ENCODE peak calls at places on chromosome 5, in six cellular contexts. One of them, this sample, is unnamed.

GRCh38 chr5:160175438-160176218 is 53.7 kb upstream of the FABP6 start:
- DNase-seq in DMS 273 treated with DMSO at 0.1 percent for 48 hours: peak
- DNase-seq in CD4-positive, CD25-positive, alpha-beta regulatory T cell: no peak
- DNase-seq in activated naive CD8-positive, alpha-beta T cell treated with anti-CD3 and anti-CD28 coated beads, Interleukin-2, amount 50 U/mL, for 24 hours: no peak
- DNase-seq in AML-193: no peak
- DNase-seq in stimulated activated CD8-positive, alpha-beta memory T cell treated with anti-CD3 and anti-CD28 coated beads, Interleukin-4, amount 100 ng/mL, for 48 hours: no peak
- DNase-seq in this sample: no peak

GRCh38 chr5:146089287-146089686 is 16.1 kb downstream of the PLAC8L1 start:
- DNase-seq in activated naive CD8-positive, alpha-beta T cell treated with anti-CD3 and anti-CD28 coated beads, Interleukin-2, amount 50 U/mL, for 24 hours: no peak
- DNase-seq in stimulated activated CD8-positive, alpha-beta memory T cell treated with anti-CD3 and anti-CD28 coated beads, Interleukin-4, amount 100 ng/mL, for 48 hours: no peak
- DNase-seq in AML-193: no peak
- DNase-seq in CD4-positive, CD25-positive, alpha-beta regulatory T cell: no peak
- DNase-seq in DMS 273 treated with DMSO at 0.1 percent for 48 hours: no peak
- DNase-seq in this sample: no peak

GRCh38 chr5:83029912-83030311 is 47.3 kb downstream of the TMEM167A start:
- DNase-seq in AML-193: no peak
- DNase-seq in DMS 273 treated with DMSO at 0.1 percent for 48 hours: no peak
- DNase-seq in CD4-positive, CD25-positive, alpha-beta regulatory T cell: no peak
- DNase-seq in stimulated activated CD8-positive, alpha-beta memory T cell treated with anti-CD3 and anti-CD28 coated beads, Interleukin-4, amount 100 ng/mL, for 48 hours: no peak
- DNase-seq in activated naive CD8-positive, alpha-beta T cell treated with anti-CD3 and anti-CD28 coated beads, Interleukin-2, amount 50 U/mL, for 24 hours: no peak
- DNase-seq in this sample: no peak

GRCh38 chr5:80711938-80712337 is 57.2 kb upstream of the DHFR start:
- DNase-seq in CD4-positive, CD25-positive, alpha-beta regulatory T cell: no peak
- DNase-seq in AML-193: no peak
- DNase-seq in activated naive CD8-positive, alpha-beta T cell treated with anti-CD3 and anti-CD28 coated beads, Interleukin-2, amount 50 U/mL, for 24 hours: peak
- DNase-seq in DMS 273 treated with DMSO at 0.1 percent for 48 hours: peak
- DNase-seq in stimulated activated CD8-positive, alpha-beta memory T cell treated with anti-CD3 and anti-CD28 coated beads, Interleukin-4, amount 100 ng/mL, for 48 hours: no peak
- DNase-seq in this sample: no peak

GRCh38 chr5:75510836-75511434 is 494 bp downstream of the CERT1 start:
- DNase-seq in DMS 273 treated with DMSO at 0.1 percent for 48 hours: no peak
- DNase-seq in CD4-positive, CD25-positive, alpha-beta regulatory T cell: peak
- DNase-seq in activated naive CD8-positive, alpha-beta T cell treated with anti-CD3 and anti-CD28 coated beads, Interleukin-2, amount 50 U/mL, for 24 hours: peak
- DNase-seq in stimulated activated CD8-positive, alpha-beta memory T cell treated with anti-CD3 and anti-CD28 coated beads, Interleukin-4, amount 100 ng/mL, for 48 hours: peak
- DNase-seq in AML-193: no peak
- DNase-seq in this sample: peak

GRCh38 chr5:131630208-131630962 is 4.6 kb downstream of the RAPGEF6 start:
- DNase-seq in AML-193: no peak
- DNase-seq in DMS 273 treated with DMSO at 0.1 percent for 48 hours: peak
- DNase-seq in stimulated activated CD8-positive, alpha-beta memory T cell treated with anti-CD3 and anti-CD28 coated beads, Interleukin-4, amount 100 ng/mL, for 48 hours: no peak
- DNase-seq in activated naive CD8-positive, alpha-beta T cell treated with anti-CD3 and anti-CD28 coated beads, Interleukin-2, amount 50 U/mL, for 24 hours: no peak
- DNase-seq in CD4-positive, CD25-positive, alpha-beta regulatory T cell: no peak
- DNase-seq in this sample: no peak

GRCh38 chr5:68343421-68343826 is 127.9 kb downstream of the PIK3R1 start:
- DNase-seq in AML-193: no peak
- DNase-seq in activated naive CD8-positive, alpha-beta T cell treated with anti-CD3 and anti-CD28 coated beads, Interleukin-2, amount 50 U/mL, for 24 hours: peak
- DNase-seq in DMS 273 treated with DMSO at 0.1 percent for 48 hours: no peak
- DNase-seq in stimulated activated CD8-positive, alpha-beta memory T cell treated with anti-CD3 and anti-CD28 coated beads, Interleukin-4, amount 100 ng/mL, for 48 hours: peak
- DNase-seq in CD4-positive, CD25-positive, alpha-beta regulatory T cell: no peak
- DNase-seq in this sample: peak

GRCh38 chr5:56638061-56638621 is 177.2 kb upstream of the MAP3K1 start:
- DNase-seq in DMS 273 treated with DMSO at 0.1 percent for 48 hours: no peak
- DNase-seq in AML-193: no peak
- DNase-seq in activated naive CD8-positive, alpha-beta T cell treated with anti-CD3 and anti-CD28 coated beads, Interleukin-2, amount 50 U/mL, for 24 hours: no peak
- DNase-seq in stimulated activated CD8-positive, alpha-beta memory T cell treated with anti-CD3 and anti-CD28 coated beads, Interleukin-4, amount 100 ng/mL, for 48 hours: no peak
- DNase-seq in CD4-positive, CD25-positive, alpha-beta regulatory T cell: no peak
- DNase-seq in this sample: no peak

GRCh38 chr5:179467441-179467840 is 82.9 kb upstream of the RUFY1 start:
- DNase-seq in DMS 273 treated with DMSO at 0.1 percent for 48 hours: no peak
- DNase-seq in stimulated activated CD8-positive, alpha-beta memory T cell treated with anti-CD3 and anti-CD28 coated beads, Interleukin-4, amount 100 ng/mL, for 48 hours: no peak
- DNase-seq in CD4-positive, CD25-positive, alpha-beta regulatory T cell: no peak
- DNase-seq in activated naive CD8-positive, alpha-beta T cell treated with anti-CD3 and anti-CD28 coated beads, Interleukin-2, amount 50 U/mL, for 24 hours: no peak
- DNase-seq in AML-193: no peak
- DNase-seq in this sample: no peak

GRCh38 chr5:1660037-1660400 is 136.3 kb upstream of the LPCAT1 start:
- DNase-seq in DMS 273 treated with DMSO at 0.1 percent for 48 hours: no peak
- DNase-seq in activated naive CD8-positive, alpha-beta T cell treated with anti-CD3 and anti-CD28 coated beads, Interleukin-2, amount 50 U/mL, for 24 hours: no peak
- DNase-seq in stimulated activated CD8-positive, alpha-beta memory T cell treated with anti-CD3 and anti-CD28 coated beads, Interleukin-4, amount 100 ng/mL, for 48 hours: no peak
- DNase-seq in CD4-positive, CD25-positive, alpha-beta regulatory T cell: no peak
- DNase-seq in AML-193: no peak
- DNase-seq in this sample: no peak

GRCh38 chr5:37836173-37837100 is 3.4 kb downstream of the GDNF start:
- DNase-seq in AML-193: no peak
- DNase-seq in activated naive CD8-positive, alpha-beta T cell treated with anti-CD3 and anti-CD28 coated beads, Interleukin-2, amount 50 U/mL, for 24 hours: no peak
- DNase-seq in CD4-positive, CD25-positive, alpha-beta regulatory T cell: no peak
- DNase-seq in stimulated activated CD8-positive, alpha-beta memory T cell treated with anti-CD3 and anti-CD28 coated beads, Interleukin-4, amount 100 ng/mL, for 48 hours: peak
- DNase-seq in DMS 273 treated with DMSO at 0.1 percent for 48 hours: no peak
- DNase-seq in this sample: no peak

GRCh38 chr5:72474117-72474915 is 32.9 kb downstream of the ZNF366 start:
- DNase-seq in CD4-positive, CD25-positive, alpha-beta regulatory T cell: no peak
- DNase-seq in stimulated activated CD8-positive, alpha-beta memory T cell treated with anti-CD3 and anti-CD28 coated beads, Interleukin-4, amount 100 ng/mL, for 48 hours: no peak
- DNase-seq in activated naive CD8-positive, alpha-beta T cell treated with anti-CD3 and anti-CD28 coated beads, Interleukin-2, amount 50 U/mL, for 24 hours: no peak
- DNase-seq in AML-193: no peak
- DNase-seq in DMS 273 treated with DMSO at 0.1 percent for 48 hours: no peak
- DNase-seq in this sample: no peak

GRCh38 chr5:58149345-58149744 is 310.5 kb downstream of the PLK2 start:
- DNase-seq in AML-193: no peak
- DNase-seq in activated naive CD8-positive, alpha-beta T cell treated with anti-CD3 and anti-CD28 coated beads, Interleukin-2, amount 50 U/mL, for 24 hours: no peak
- DNase-seq in stimulated activated CD8-positive, alpha-beta memory T cell treated with anti-CD3 and anti-CD28 coated beads, Interleukin-4, amount 100 ng/mL, for 48 hours: no peak
- DNase-seq in DMS 273 treated with DMSO at 0.1 percent for 48 hours: no peak
- DNase-seq in CD4-positive, CD25-positive, alpha-beta regulatory T cell: no peak
- DNase-seq in this sample: no peak

GRCh38 chr5:180053061-180053602 is 18.4 kb downstream of the RNF130 start:
- DNase-seq in CD4-positive, CD25-positive, alpha-beta regulatory T cell: no peak
- DNase-seq in stimulated activated CD8-positive, alpha-beta memory T cell treated with anti-CD3 and anti-CD28 coated beads, Interleukin-4, amount 100 ng/mL, for 48 hours: no peak
- DNase-seq in DMS 273 treated with DMSO at 0.1 percent for 48 hours: no peak
- DNase-seq in activated naive CD8-positive, alpha-beta T cell treated with anti-CD3 and anti-CD28 coated beads, Interleukin-2, amount 50 U/mL, for 24 hours: no peak
- DNase-seq in AML-193: no peak
- DNase-seq in this sample: no peak

GRCh38 chr5:75337366-75338021 is 474 bp downstream of the HMGCR start:
- DNase-seq in CD4-positive, CD25-positive, alpha-beta regulatory T cell: peak
- DNase-seq in DMS 273 treated with DMSO at 0.1 percent for 48 hours: no peak
- DNase-seq in activated naive CD8-positive, alpha-beta T cell treated with anti-CD3 and anti-CD28 coated beads, Interleukin-2, amount 50 U/mL, for 24 hours: peak
- DNase-seq in stimulated activated CD8-positive, alpha-beta memory T cell treated with anti-CD3 and anti-CD28 coated beads, Interleukin-4, amount 100 ng/mL, for 48 hours: peak
- DNase-seq in AML-193: no peak
- DNase-seq in this sample: peak

GRCh38 chr5:154087260-154087659 is 48.5 kb downstream of the MFAP3 start:
- DNase-seq in activated naive CD8-positive, alpha-beta T cell treated with anti-CD3 and anti-CD28 coated beads, Interleukin-2, amount 50 U/mL, for 24 hours: no peak
- DNase-seq in stimulated activated CD8-positive, alpha-beta memory T cell treated with anti-CD3 and anti-CD28 coated beads, Interleukin-4, amount 100 ng/mL, for 48 hours: no peak
- DNase-seq in AML-193: no peak
- DNase-seq in DMS 273 treated with DMSO at 0.1 percent for 48 hours: peak
- DNase-seq in CD4-positive, CD25-positive, alpha-beta regulatory T cell: no peak
- DNase-seq in this sample: no peak

GRCh38 chr5:76561959-76562358 is 61.2 kb downstream of the F2RL2 start:
- DNase-seq in stimulated activated CD8-positive, alpha-beta memory T cell treated with anti-CD3 and anti-CD28 coated beads, Interleukin-4, amount 100 ng/mL, for 48 hours: no peak
- DNase-seq in CD4-positive, CD25-positive, alpha-beta regulatory T cell: no peak
- DNase-seq in AML-193: no peak
- DNase-seq in DMS 273 treated with DMSO at 0.1 percent for 48 hours: no peak
- DNase-seq in activated naive CD8-positive, alpha-beta T cell treated with anti-CD3 and anti-CD28 coated beads, Interleukin-2, amount 50 U/mL, for 24 hours: no peak
- DNase-seq in this sample: no peak

GRCh38 chr5:42513246-42513645 is 90.0 kb downstream of the GHR start:
- DNase-seq in CD4-positive, CD25-positive, alpha-beta regulatory T cell: no peak
- DNase-seq in AML-193: no peak
- DNase-seq in DMS 273 treated with DMSO at 0.1 percent for 48 hours: no peak
- DNase-seq in activated naive CD8-positive, alpha-beta T cell treated with anti-CD3 and anti-CD28 coated beads, Interleukin-2, amount 50 U/mL, for 24 hours: no peak
- DNase-seq in stimulated activated CD8-positive, alpha-beta memory T cell treated with anti-CD3 and anti-CD28 coated beads, Interleukin-4, amount 100 ng/mL, for 48 hours: no peak
- DNase-seq in this sample: no peak

GRCh38 chr5:4879693-4880303 is 260.3 kb upstream of the ADAMTS16 start:
- DNase-seq in stimulated activated CD8-positive, alpha-beta memory T cell treated with anti-CD3 and anti-CD28 coated beads, Interleukin-4, amount 100 ng/mL, for 48 hours: peak
- DNase-seq in CD4-positive, CD25-positive, alpha-beta regulatory T cell: no peak
- DNase-seq in AML-193: peak
- DNase-seq in DMS 273 treated with DMSO at 0.1 percent for 48 hours: peak
- DNase-seq in activated naive CD8-positive, alpha-beta T cell treated with anti-CD3 and anti-CD28 coated beads, Interleukin-2, amount 50 U/mL, for 24 hours: peak
- DNase-seq in this sample: peak

GRCh38 chr5:130155395-130155794 is 251.1 kb downstream of the CHSY3 start:
- DNase-seq in activated naive CD8-positive, alpha-beta T cell treated with anti-CD3 and anti-CD28 coated beads, Interleukin-2, amount 50 U/mL, for 24 hours: no peak
- DNase-seq in stimulated activated CD8-positive, alpha-beta memory T cell treated with anti-CD3 and anti-CD28 coated beads, Interleukin-4, amount 100 ng/mL, for 48 hours: no peak
- DNase-seq in CD4-positive, CD25-positive, alpha-beta regulatory T cell: no peak
- DNase-seq in DMS 273 treated with DMSO at 0.1 percent for 48 hours: no peak
- DNase-seq in AML-193: no peak
- DNase-seq in this sample: no peak

GRCh38 chr5:140561753-140562523 is 2.5 kb downstream of the APBB3 start:
- DNase-seq in CD4-positive, CD25-positive, alpha-beta regulatory T cell: no peak
- DNase-seq in activated naive CD8-positive, alpha-beta T cell treated with anti-CD3 and anti-CD28 coated beads, Interleukin-2, amount 50 U/mL, for 24 hours: no peak
- DNase-seq in AML-193: no peak
- DNase-seq in stimulated activated CD8-positive, alpha-beta memory T cell treated with anti-CD3 and anti-CD28 coated beads, Interleukin-4, amount 100 ng/mL, for 48 hours: no peak
- DNase-seq in DMS 273 treated with DMSO at 0.1 percent for 48 hours: peak
- DNase-seq in this sample: no peak

GRCh38 chr5:179330186-179330900 is 14.9 kb downstream of the ADAMTS2 start:
- DNase-seq in CD4-positive, CD25-positive, alpha-beta regulatory T cell: no peak
- DNase-seq in activated naive CD8-positive, alpha-beta T cell treated with anti-CD3 and anti-CD28 coated beads, Interleukin-2, amount 50 U/mL, for 24 hours: no peak
- DNase-seq in DMS 273 treated with DMSO at 0.1 percent for 48 hours: no peak
- DNase-seq in AML-193: no peak
- DNase-seq in stimulated activated CD8-positive, alpha-beta memory T cell treated with anti-CD3 and anti-CD28 coated beads, Interleukin-4, amount 100 ng/mL, for 48 hours: no peak
- DNase-seq in this sample: no peak

GRCh38 chr5:172282277-172283019 is 1.1 kb downstream of the UBTD2 start:
- DNase-seq in AML-193: no peak
- DNase-seq in DMS 273 treated with DMSO at 0.1 percent for 48 hours: no peak
- DNase-seq in CD4-positive, CD25-positive, alpha-beta regulatory T cell: no peak
- DNase-seq in activated naive CD8-positive, alpha-beta T cell treated with anti-CD3 and anti-CD28 coated beads, Interleukin-2, amount 50 U/mL, for 24 hours: no peak
- DNase-seq in stimulated activated CD8-positive, alpha-beta memory T cell treated with anti-CD3 and anti-CD28 coated beads, Interleukin-4, amount 100 ng/mL, for 48 hours: no peak
- DNase-seq in this sample: no peak

GRCh38 chr5:58925627-58926545 is 343.0 kb downstream of the RAB3C start:
- DNase-seq in activated naive CD8-positive, alpha-beta T cell treated with anti-CD3 and anti-CD28 coated beads, Interleukin-2, amount 50 U/mL, for 24 hours: no peak
- DNase-seq in AML-193: no peak
- DNase-seq in DMS 273 treated with DMSO at 0.1 percent for 48 hours: no peak
- DNase-seq in stimulated activated CD8-positive, alpha-beta memory T cell treated with anti-CD3 and anti-CD28 coated beads, Interleukin-4, amount 100 ng/mL, for 48 hours: peak
- DNase-seq in CD4-positive, CD25-positive, alpha-beta regulatory T cell: no peak
- DNase-seq in this sample: no peak

GRCh38 chr5:176438959-176439757 is 9.0 kb upstream of the FAF2 start:
- DNase-seq in AML-193: no peak
- DNase-seq in CD4-positive, CD25-positive, alpha-beta regulatory T cell: no peak
- DNase-seq in stimulated activated CD8-positive, alpha-beta memory T cell treated with anti-CD3 and anti-CD28 coated beads, Interleukin-4, amount 100 ng/mL, for 48 hours: no peak
- DNase-seq in DMS 273 treated with DMSO at 0.1 percent for 48 hours: no peak
- DNase-seq in activated naive CD8-positive, alpha-beta T cell treated with anti-CD3 and anti-CD28 coated beads, Interleukin-2, amount 50 U/mL, for 24 hours: no peak
- DNase-seq in this sample: no peak

GRCh38 chr5:36874465-36874864 is 2.1 kb upstream of the NIPBL start:
- DNase-seq in DMS 273 treated with DMSO at 0.1 percent for 48 hours: no peak
- DNase-seq in AML-193: no peak
- DNase-seq in stimulated activated CD8-positive, alpha-beta memory T cell treated with anti-CD3 and anti-CD28 coated beads, Interleukin-4, amount 100 ng/mL, for 48 hours: no peak
- DNase-seq in activated naive CD8-positive, alpha-beta T cell treated with anti-CD3 and anti-CD28 coated beads, Interleukin-2, amount 50 U/mL, for 24 hours: no peak
- DNase-seq in CD4-positive, CD25-positive, alpha-beta regulatory T cell: no peak
- DNase-seq in this sample: no peak

GRCh38 chr5:173829826-173830225 is 58.3 kb upstream of the CPEB4 start:
- DNase-seq in DMS 273 treated with DMSO at 0.1 percent for 48 hours: no peak
- DNase-seq in stimulated activated CD8-positive, alpha-beta memory T cell treated with anti-CD3 and anti-CD28 coated beads, Interleukin-4, amount 100 ng/mL, for 48 hours: no peak
- DNase-seq in CD4-positive, CD25-positive, alpha-beta regulatory T cell: no peak
- DNase-seq in activated naive CD8-positive, alpha-beta T cell treated with anti-CD3 and anti-CD28 coated beads, Interleukin-2, amount 50 U/mL, for 24 hours: no peak
- DNase-seq in AML-193: no peak
- DNase-seq in this sample: no peak

GRCh38 chr5:36607114-36607561 is 732 bp downstream of the SLC1A3 start:
- DNase-seq in CD4-positive, CD25-positive, alpha-beta regulatory T cell: no peak
- DNase-seq in AML-193: no peak
- DNase-seq in DMS 273 treated with DMSO at 0.1 percent for 48 hours: no peak
- DNase-seq in stimulated activated CD8-positive, alpha-beta memory T cell treated with anti-CD3 and anti-CD28 coated beads, Interleukin-4, amount 100 ng/mL, for 48 hours: no peak
- DNase-seq in activated naive CD8-positive, alpha-beta T cell treated with anti-CD3 and anti-CD28 coated beads, Interleukin-2, amount 50 U/mL, for 24 hours: no peak
- DNase-seq in this sample: no peak